ENCODE peak calls at places on chromosomes 6 and 20, in nine cellular contexts. T is HS-5; I is head of caudate nucleus; D is EH; Y is dorsolateral prefrontal cortex; L is NCI-H1417; C is mucosa of descending colon; M is Panc1; V is activated CD4-positive, alpha-beta T cell treated with anti-CD3 and anti-CD28 coated beads, Interleukin-2, amount 50 U/mL, for 24 hours. U is an unnamed sample.

GRCh38 chr20:48284837-48285236 is 499.6 kb upstream of the SULF2 start:
- DNase-seq in T (peak; percentile 58), I (no peak), D (peak; percentile 66), Y (no peak), L (no peak), C (no peak), M (no peak), V (no peak), U (peak; percentile 71)

GRCh38 chr6:138821519-138821918 is 25.6 kb downstream of the ECT2L start:
- DNase-seq in T (no peak), I (no peak), D (no peak), Y (no peak), L (peak; percentile 48), C (no peak), M (no peak), V (no peak), U (no peak)

GRCh38 chr6:11153447-11153846 is 41.9 kb upstream of the ERVFRD-1 start:
- DNase-seq in T (no peak), I (no peak), D (no peak), Y (no peak), L (no peak), C (no peak), M (no peak), V (no peak), U (no peak)

GRCh38 chr20:57811373-57812020 is 101.7 kb upstream of the PMEPA1 start:
- DNase-seq in T (no peak), I (peak; percentile 39), D (no peak), Y (peak; percentile 70), L (peak; percentile 18), C (no peak), M (no peak), V (no peak), U (no peak)

GRCh38 chr6:144559865-144560603 is 274.9 kb downstream of the UTRN start:
- DNase-seq in T (no peak), I (no peak), D (peak; percentile 89), Y (no peak), L (no peak), C (no peak), M (no peak), V (peak; percentile 13), U (no peak)

GRCh38 chr6:108435391-108435790 is 125.3 kb upstream of the FOXO3 start:
- DNase-seq in T (no peak), I (no peak), D (no peak), Y (no peak), L (no peak), C (no peak), M (no peak), V (no peak), U (no peak)

GRCh38 chr20:62354811-62355341 is 12.2 kb downstream of the LAMA5 start:
- DNase-seq in T (no peak), I (no peak), D (no peak), Y (no peak), L (no peak), C (no peak), M (no peak), V (no peak), U (no peak)

GRCh38 chr6:161462148-161462547 is 188.3 kb upstream of the AGPAT4 start:
- DNase-seq in T (no peak), I (no peak), D (no peak), Y (no peak), L (no peak), C (no peak), M (no peak), V (no peak), U (peak; percentile 93)

GRCh38 chr6:144439016-144439415 is 153.9 kb downstream of the UTRN start:
- DNase-seq in T (no peak), I (no peak), D (no peak), Y (no peak), L (no peak), C (no peak), M (no peak), V (no peak), U (no peak)

GRCh38 chr6:11710968-11711643 is 67.5 kb downstream of the ADTRP start:
- DNase-seq in T (no peak), I (no peak), D (no peak), Y (peak; percentile 40), L (peak; percentile 82), C (no peak), M (no peak), V (no peak), U (no peak)

GRCh38 chr6:53461041-53461656 is 83.8 kb downstream of the GCLC start:
- DNase-seq in T (no peak), I (no peak), D (peak; percentile 16), Y (no peak), L (no peak), C (no peak), M (no peak), V (no peak), U (no peak)

GRCh38 chr6:88166493-88166900 is 350 bp upstream of the CNR1 start:
- DNase-seq in T (no peak), I (no peak), D (no peak), Y (no peak), L (peak; percentile 73), C (no peak), M (no peak), V (no peak), U (no peak)

GRCh38 chr6:153032255-153032882 is 29.9 kb upstream of the MTRF1L start:
- DNase-seq in T (peak; percentile 52), I (no peak), D (peak; percentile 53), Y (no peak), L (peak; percentile 62), C (no peak), M (no peak), V (no peak), U (peak; percentile 6)

GRCh38 chr6:105892577-105893262 is 193.4 kb upstream of the PRDM1 start:
- DNase-seq in T (no peak), I (no peak), D (no peak), Y (no peak), L (no peak), C (no peak), M (no peak), V (no peak), U (no peak)

GRCh38 chr20:51910202-51911050 is 108.1 kb upstream of the SALL4 start:
- DNase-seq in T (no peak), I (no peak), D (peak; percentile 74), Y (no peak), L (no peak), C (no peak), M (no peak), V (no peak), U (no peak)

GRCh38 chr6:31581511-31582229 is 554 bp downstream of the LTB start:
- DNase-seq in T (no peak), I (no peak), D (no peak), Y (no peak), L (no peak), C (peak; percentile 43), M (no peak), V (no peak), U (no peak)

GRCh38 chr20:45052698-45053440 is 48.1 kb downstream of the KCNS1 start:
- DNase-seq in T (no peak), I (no peak), D (peak; percentile 91), Y (no peak), L (no peak), C (no peak), M (no peak), V (no peak), U (no peak)

GRCh38 chr6:167013946-167014345 is 14.7 kb downstream of the CEP43 start:
- DNase-seq in T (no peak), I (no peak), D (no peak), Y (no peak), L (no peak), C (no peak), M (no peak), V (no peak), U (no peak)

GRCh38 chr6:33923857-33924514 is 120.2 kb upstream of the MLN start:
- DNase-seq in T (no peak), I (no peak), D (peak; percentile 2), Y (no peak), L (peak; percentile 22), C (no peak), M (no peak), V (no peak), U (no peak)

GRCh38 chr6:98832282-98833100 is 1.9 kb upstream of the POU3F2 start:
- DNase-seq in T (no peak), I (peak; percentile 82), D (peak; percentile 69), Y (peak; percentile 78), L (peak; percentile 74), C (no peak), M (no peak), V (no peak), U (peak; percentile 39)

GRCh38 chr20:8131598-8132014 is 460 bp upstream of the PLCB1 start:
- DNase-seq in T (no peak), I (peak; percentile 29), D (peak; percentile 69), Y (peak; percentile 38), L (peak; percentile 92), C (no peak), M (no peak), V (no peak), U (no peak)

GRCh38 chr6:401239-401993 is 9.9 kb downstream of the IRF4 start:
- DNase-seq in T (no peak), I (no peak), D (no peak), Y (no peak), L (no peak), C (no peak), M (no peak), V (no peak), U (no peak)

GRCh38 chr6:101544286-101544685 is 150.8 kb downstream of the GRIK2 start:
- DNase-seq in T (no peak), I (no peak), D (peak; percentile 77), Y (no peak), L (no peak), C (no peak), M (no peak), V (no peak), U (no peak)

GRCh38 chr6:33423777-33424176 is 3.9 kb downstream of the SYNGAP1 start:
- DNase-seq in T (no peak), I (no peak), D (no peak), Y (no peak), L (no peak), C (no peak), M (no peak), V (no peak), U (no peak)

GRCh38 chr6:157760589-157761330 is 62.3 kb upstream of the SNX9 start:
- DNase-seq in T (peak; percentile 70), I (no peak), D (peak; percentile 93), Y (no peak), L (no peak), C (no peak), M (peak; percentile 79), V (peak; percentile 47), U (peak; percentile 71)

GRCh38 chr6:170251776-170252571 is 38.9 kb downstream of the DLL1 start:
- DNase-seq in T (no peak), I (no peak), D (no peak), Y (no peak), L (no peak), C (no peak), M (no peak), V (no peak), U (no peak)

GRCh38 chr20:48541581-48542071 is 286.2 kb downstream of the PREX1 start:
- DNase-seq in T (no peak), I (peak; percentile 38), D (no peak), Y (no peak), L (no peak), C (no peak), M (no peak), V (no peak), U (no peak)

GRCh38 chr20:32516985-32517873 is 67.9 kb downstream of the NOL4L start:
- DNase-seq in T (no peak), I (peak; percentile 48), D (peak; percentile 56), Y (peak; percentile 51), L (no peak), C (no peak), M (no peak), V (no peak), U (no peak)

GRCh38 chr20:47118641-47119040 is 224.0 kb downstream of the EYA2 start:
- DNase-seq in T (no peak), I (no peak), D (no peak), Y (no peak), L (no peak), C (no peak), M (no peak), V (no peak), U (no peak)

GRCh38 chr6:32700391-32701040 is 34.1 kb upstream of the HLA-DQB1 start:
- DNase-seq in T (peak; percentile 13), I (peak; percentile 18), D (peak; percentile 64), Y (no peak), L (peak; percentile 69), C (no peak), M (peak; percentile 35), V (peak; percentile 19), U (peak; percentile 19)

GRCh38 chr6:40039042-40039441 is 104.8 kb upstream of the MOCS1 start:
- DNase-seq in T (no peak), I (no peak), D (no peak), Y (no peak), L (no peak), C (no peak), M (no peak), V (no peak), U (no peak)